ENCODE peak calls at places on chromosome 4, in ten cellular contexts. H is cardiac muscle cell; T is CD8-positive, alpha-beta T cell; F is tibial artery; G is upper lobe of left lung; J is bronchial epithelial cell; U is lung; M is DND-41; W is activated B cell treated with CpG ODN at 0.5 μM for 24 hours; E is HCT116. S is an unnamed sample.

GRCh38 chr4:159368320-159368719 is 265.4 kb downstream of the RAPGEF2 start:
- DNase-seq in J (no peak), T (no peak), W (no peak), M (no peak), U (no peak), E (no peak), F (no peak), H (no peak), G (no peak), S (no peak)

GRCh38 chr4:6733358-6734164 is 17.6 kb downstream of the BLOC1S4 start:
- DNase-seq in G (no peak), U (no peak), F (no peak), W (no peak), T (no peak), H (no peak), M (no peak), J (no peak), E (no peak), S (no peak)

GRCh38 chr4:122783301-122784215 is 43.1 kb upstream of the FGF2 start:
- DNase-seq in M (no peak), E (peak; percentile 54), W (no peak), H (peak; percentile 94), U (peak; percentile 64), G (peak; percentile 35), F (peak; percentile 72), T (no peak), J (peak; percentile 85), S (no peak)

GRCh38 chr4:141999446-142000143 is 363.2 kb downstream of the IL15 start:
- DNase-seq in E (no peak), G (no peak), M (no peak), F (no peak), H (no peak), J (no peak), T (no peak), W (no peak), U (no peak), S (no peak)

GRCh38 chr4:14853186-14853946 is 148.9 kb upstream of the CPEB2 start:
- DNase-seq in E (no peak), H (peak; percentile 80), T (no peak), J (peak; percentile 93), G (no peak), W (no peak), U (no peak), F (no peak), M (no peak), S (no peak)

GRCh38 chr4:128525939-128526630 is 238.5 kb upstream of the PGRMC2 start:
- DNase-seq in F (no peak), H (peak; percentile 83), T (no peak), E (no peak), G (no peak), J (peak; percentile 90), U (no peak), W (no peak), M (no peak), S (no peak)

GRCh38 chr4:155787113-155787710 is 28.4 kb downstream of the GUCY1B1 start:
- DNase-seq in E (peak; percentile 44), H (peak; percentile 78), W (no peak), F (no peak), M (peak; percentile 35), G (no peak), U (no peak), J (peak; percentile 71), T (no peak), S (no peak)

GRCh38 chr4:3789587-3789986 is 23.4 kb downstream of the ADRA2C start:
- DNase-seq in M (no peak), W (no peak), G (no peak), U (no peak), F (no peak), T (no peak), J (no peak), H (no peak), E (no peak), S (no peak)

GRCh38 chr4:139452000-139452399 is 1.9 kb upstream of the RAB33B start:
- DNase-seq in T (no peak), U (no peak), M (no peak), E (no peak), G (no peak), H (no peak), F (no peak), J (no peak), W (no peak), S (no peak)

GRCh38 chr4:139453041-139453370 is 915 bp upstream of the RAB33B start:
- DNase-seq in U (no peak), E (no peak), G (peak; percentile 67), T (peak; percentile 82), F (no peak), W (no peak), M (peak; percentile 63), J (peak; percentile 77), H (no peak), S (no peak)

GRCh38 chr4:139454111-139454600 is at the start of gene RAB33B:
- DNase-seq in G (no peak), F (peak; percentile 97), E (no peak), W (no peak), U (no peak), T (no peak), J (peak; percentile 13), H (peak; percentile 94), M (no peak), S (no peak)

GRCh38 chr4:139454646-139455045 is 725 bp downstream of the RAB33B start:
- DNase-seq in E (no peak), H (no peak), W (no peak), U (no peak), J (peak; percentile 10), T (no peak), F (no peak), M (no peak), G (no peak), S (no peak)

DNA sequence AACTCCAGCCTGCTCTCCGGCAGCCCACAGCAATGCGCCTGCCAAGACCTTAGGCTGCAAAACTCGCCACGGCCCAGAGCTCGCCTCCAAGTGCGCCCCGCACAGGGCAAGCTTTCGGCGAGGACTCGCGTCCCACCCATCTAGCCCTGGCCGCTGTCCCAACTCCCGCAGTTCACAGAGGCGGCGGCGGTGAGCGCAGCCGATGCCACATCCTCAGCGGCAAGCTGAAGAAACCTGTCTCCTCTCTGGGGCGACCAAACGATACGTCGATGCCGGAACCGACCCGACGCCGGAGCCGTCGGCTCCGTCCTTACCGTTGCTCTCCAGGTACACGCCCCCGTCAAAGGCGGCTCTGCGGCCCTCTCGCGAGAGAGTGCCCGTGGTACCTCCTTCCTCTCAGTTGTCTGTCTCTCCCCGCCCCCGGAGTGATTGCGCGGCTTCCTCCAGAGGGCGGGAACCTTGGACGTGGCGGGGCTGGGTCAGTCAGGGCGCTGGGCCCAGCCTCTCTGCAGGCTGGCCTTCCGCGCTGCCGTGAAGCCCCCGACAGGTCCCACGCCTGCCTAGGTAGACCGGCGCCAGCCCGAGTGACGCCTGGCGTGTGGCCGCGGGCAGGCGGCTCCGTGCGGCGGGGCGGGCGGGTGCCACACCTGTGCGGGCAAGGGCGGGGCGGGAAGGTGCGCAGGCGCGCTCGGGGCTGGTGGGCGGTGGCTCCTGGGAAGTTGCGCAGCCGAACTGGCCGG is 380 bp upstream of the RAB33B start:
- DNase-seq in E (peak; percentile 94), W (peak; percentile 97), H (peak; percentile 99), J (peak; percentile 92), F (peak; percentile 99), M (peak; percentile 94), T (peak; percentile 98), U (peak; percentile 99), G (peak; percentile 99), S (peak; percentile 91)
- TF ChIP-seq CTCF in E (no peak), W (no peak), H (no peak), J (peak; percentile 0), F (no peak), M (no peak), T (no peak), U (no peak), G (peak; percentile 14), S (no peak)

GRCh38 chr4:72911316-72911715 is 158.2 kb downstream of the COX18 start:
- DNase-seq in J (no peak), T (no peak), M (no peak), F (no peak), G (no peak), H (no peak), U (no peak), W (no peak), E (no peak), S (no peak)

GRCh38 chr4:72909461-72909860 is 160.1 kb downstream of the COX18 start:
- DNase-seq in T (no peak), H (peak; percentile 22), F (no peak), J (no peak), W (no peak), E (no peak), G (peak; percentile 31), M (no peak), U (no peak), S (no peak)
- TF ChIP-seq CTCF in T (no peak), H (peak; percentile 19), F (peak; percentile 35), J (peak; percentile 30), W (no peak), E (no peak), G (peak; percentile 58), M (peak; percentile 35), U (no peak), S (peak; percentile 61)

GRCh38 chr4:125315571-125316390 is 1.0 kb downstream of the FAT4 start:
- DNase-seq in E (no peak), T (no peak), J (peak; percentile 25), M (no peak), U (peak; percentile 41), H (peak; percentile 66), W (no peak), F (peak; percentile 75), G (peak; percentile 32), S (peak; percentile 45)

GRCh38 chr4:125314676-125315570 is at the start of gene FAT4:
- DNase-seq in W (peak; percentile 26), U (peak; percentile 92), E (peak; percentile 85), H (peak; percentile 100), G (peak; percentile 93), J (peak; percentile 86), F (peak; percentile 98), M (no peak), T (peak; percentile 29), S (peak; percentile 83)

GRCh38 chr4:125317526-125317880 is 2.7 kb downstream of the FAT4 start:
- DNase-seq in W (no peak), T (no peak), F (no peak), H (peak; percentile 62), G (no peak), U (no peak), E (no peak), M (no peak), J (peak; percentile 24), S (peak; percentile 12)

GRCh38 chr4:125316391-125316780 is 1.6 kb downstream of the FAT4 start:
- DNase-seq in T (no peak), G (peak; percentile 53), E (no peak), U (peak; percentile 49), W (no peak), J (peak; percentile 56), H (peak; percentile 41), F (peak; percentile 75), M (no peak), S (peak; percentile 9)

GRCh38 chr4:125316781-125317525 is 2.2 kb downstream of the FAT4 start:
- DNase-seq in J (peak; percentile 17), T (no peak), U (peak; percentile 34), F (peak; percentile 76), H (peak; percentile 37), E (no peak), W (no peak), M (no peak), G (no peak), S (peak; percentile 14)
- TF ChIP-seq CTCF in J (peak; percentile 26), T (no peak), U (no peak), F (no peak), H (peak; percentile 18), E (no peak), W (no peak), M (no peak), G (no peak), S (peak; percentile 24)

GRCh38 chr4:149555146-149555545 is 260.5 kb downstream of the IQCM start:
- DNase-seq in H (no peak), E (no peak), U (no peak), J (peak; percentile 60), W (no peak), M (no peak), F (no peak), T (no peak), G (no peak), S (no peak)

GRCh38 chr4:149552601-149553000 is 263.0 kb downstream of the IQCM start:
- DNase-seq in F (no peak), M (no peak), U (no peak), H (no peak), J (no peak), T (no peak), E (no peak), W (no peak), G (no peak), S (no peak)

GRCh38 chr4:149553959-149554520 is 261.6 kb downstream of the IQCM start:
- DNase-seq in T (no peak), F (no peak), J (no peak), E (no peak), U (no peak), H (no peak), W (no peak), G (no peak), M (no peak), S (no peak)

DNA sequence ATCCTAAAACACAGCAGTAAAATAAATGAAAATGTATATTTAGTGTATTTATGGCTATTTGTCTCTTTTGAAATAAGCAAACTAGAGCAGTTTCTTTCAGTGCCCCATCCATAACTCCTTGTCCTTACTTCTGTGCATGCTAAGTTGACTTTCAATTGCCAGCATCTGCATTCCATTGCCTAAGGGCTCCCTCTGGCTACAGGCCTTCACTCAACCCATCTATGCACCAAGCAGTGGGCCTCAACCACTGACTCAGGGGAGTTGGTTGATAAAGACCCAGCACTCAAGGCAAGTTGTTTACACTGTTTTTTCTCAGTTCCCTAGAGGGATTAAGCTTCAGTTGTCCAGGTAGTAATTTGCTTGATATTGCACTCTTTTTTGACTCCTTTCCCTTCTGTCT is 265.7 kb downstream of the IQCM start:
- DNase-seq in H (peak; percentile 6), J (peak; percentile 29), G (no peak), U (no peak), T (no peak), F (no peak), E (no peak), W (no peak), M (no peak), S (no peak)
- TF ChIP-seq CTCF in H (no peak), J (peak; percentile 17), G (no peak), U (no peak), T (no peak), F (no peak), E (peak; percentile 23), W (no peak), M (no peak), S (no peak)

S was measured in progenitor cell of endocrine pancreas.